ENCODE peak calls at places on chromosomes 13 and 19, in five cellular contexts. I is endodermal cell, L is hippocampal formation, S is mesenteric fat pad, D is pancreas. H is an unnamed sample.

GRCh38 chr13:99085139-99085845 is 107.4 kb upstream of the DOCK9 start:
- DNase-seq in I (peak; percentile 66), L (no peak), S (no peak), D (no peak), H (peak; percentile 71)

GRCh38 chr19:7869453-7869909 is 4.7 kb downstream of the PRR36 start:
- DNase-seq in I (peak; percentile 95), L (peak; percentile 53), S (no peak), D (peak; percentile 93), H (peak; percentile 87)

GRCh38 chr19:39497850-39498261 is 891 bp upstream of the DLL3 start:
- DNase-seq in I (peak; percentile 91), L (peak; percentile 7), S (no peak), D (peak; percentile 73), H (peak; percentile 83)

GRCh38 chr13:49791753-49792549 is 531 bp downstream of the KPNA3 start:
- DNase-seq in I (peak; percentile 79), L (peak; percentile 59), S (no peak), D (peak; percentile 81), H (peak; percentile 74)

GRCh38 chr19:42529248-42529764 is 1.0 kb upstream of the CEACAM1 start:
- DNase-seq in I (peak; percentile 93), L (peak; percentile 59), S (no peak), D (peak; percentile 86), H (peak; percentile 85)

GRCh38 chr19:919157-920050 is 2.3 kb downstream of the KISS1R start:
- DNase-seq in I (peak; percentile 74), L (no peak), S (no peak), D (no peak), H (no peak)

GRCh38 chr19:1492474-1493006 is 1.6 kb downstream of the REEP6 start:
- DNase-seq in I (no peak), L (no peak), S (no peak), D (peak; percentile 63), H (no peak)

GRCh38 chr13:29402168-29402621 is 193.3 kb downstream of the SLC7A1 start:
- DNase-seq in I (no peak), L (no peak), S (no peak), D (no peak), H (no peak)

GRCh38 chr19:54162884-54163283 is 3.4 kb upstream of the LENG1 start:
- DNase-seq in I (no peak), L (no peak), S (no peak), D (no peak), H (no peak)

GRCh38 chr19:35223856-35224505 is 4.6 kb downstream of the FAM187B start:
- DNase-seq in I (no peak), L (no peak), S (peak; percentile 88), D (no peak), H (peak; percentile 12)

GRCh38 chr13:65497265-65497664 is 1732.9 kb downstream of the PCDH9 start:
- DNase-seq in I (no peak), L (no peak), S (no peak), D (no peak), H (no peak)

GRCh38 chr19:45159204-45159970 is 1.4 kb downstream of the NKPD1 start:
- DNase-seq in I (no peak), L (no peak), S (no peak), D (no peak), H (no peak)

GRCh38 chr13:30877335-30877734 is 28.7 kb upstream of the MEDAG start:
- DNase-seq in I (no peak), L (no peak), S (no peak), D (no peak), H (no peak)

GRCh38 chr13:48570225-48570828 is 37.4 kb upstream of the RCBTB2 start:
- DNase-seq in I (no peak), L (no peak), S (no peak), D (no peak), H (no peak)

GRCh38 chr13:112968910-112969691 is at the start of gene MCF2L:
- DNase-seq in I (peak; percentile 83), L (no peak), S (no peak), D (peak; percentile 84), H (peak; percentile 67)